ENCODE peak calls at places on chromosome 10, in six cellular contexts. G is DMS 273 treated with DMSO at 0.1 percent for 48 hours; K is T-helper 9 cell; H is activated T-cell treated with anti-CD3 and anti-CD28 coated beads for 48 hours; W is occipital lobe; X is activated CD4-positive, alpha-beta T cell treated with anti-CD3 and anti-CD28 coated beads, Interleukin-2, amount 10 ng/mL, durations not matched to agents 7 days and 5 days. C is an unnamed sample.
A peak's percentile ranks its signal among the peaks of the same experiment; 100 is the strongest.

GRCh38 chr10:126397640-126398382 is 9.5 kb upstream of the ADAM12 start:
- DNase-seq in X (no peak), W (no peak), G (no peak), H (no peak), K (no peak), C (peak; percentile 98)

GRCh38 chr10:30433779-30434272 is at the start of gene MAP3K8:
- DNase-seq in G (no peak), X (peak; percentile 80), W (peak; percentile 79), K (peak; percentile 81), H (peak; percentile 84), C (no peak)

GRCh38 chr10:60978287-60979115 is 34.5 kb upstream of the RHOBTB1 start:
- DNase-seq in H (no peak), G (no peak), W (no peak), X (no peak), K (no peak), C (no peak)

GRCh38 chr10:9091515-9092093 is 1037.1 kb downstream of the GATA3 start:
- DNase-seq in K (no peak), H (peak; percentile 21), G (no peak), W (no peak), X (no peak), C (no peak)

GRCh38 chr10:69022611-69023010 is 34.0 kb downstream of the KIFBP start:
- DNase-seq in H (no peak), X (no peak), G (no peak), W (no peak), K (no peak), C (no peak)

GRCh38 chr10:13950543-13950939 is 363.8 kb downstream of the PRPF18 start:
- DNase-seq in W (no peak), G (no peak), X (no peak), K (no peak), H (no peak), C (no peak)

GRCh38 chr10:71042699-71043098 is 154.3 kb upstream of the PCBD1 start:
- DNase-seq in K (no peak), X (no peak), H (no peak), W (no peak), G (no peak), C (no peak)

GRCh38 chr10:131453772-131454634 is 142.5 kb upstream of the TCERG1L start:
- DNase-seq in X (peak; percentile 72), H (peak; percentile 67), G (no peak), W (peak; percentile 43), K (peak; percentile 34), C (no peak)

GRCh38 chr10:42827201-42827600 is 44.6 kb downstream of the BMS1 start:
- DNase-seq in K (no peak), X (no peak), H (no peak), W (no peak), G (no peak), C (no peak)